ENCODE peak calls at places on chromosomes 2 and 18, in seven cellular contexts. N is cardiac fibroblast; M is epithelial cell of esophagus; V is A549; G is esophagus squamous epithelium; Y is PC-3; L is CD4-positive, CD25-positive, alpha-beta regulatory T cell. X is an unnamed sample.

GRCh38 chr18:3481696-3482210 is 31.8 kb downstream of the TGIF1 start:
- DNase-seq in L (peak; percentile 39), V (peak; percentile 28), G (no peak), N (peak; percentile 60), Y (peak; percentile 54), M (peak; percentile 45), X (peak; percentile 39)

GRCh38 chr2:52976132-52976949 is 791.3 kb upstream of the CHAC2 start:
- DNase-seq in N (peak; percentile 13), L (no peak), M (peak; percentile 45), G (no peak), Y (peak; percentile 72), V (peak; percentile 3), X (peak; percentile 32)

GRCh38 chr2:47493317-47493716 is 90.4 kb downstream of the MSH2 start:
- DNase-seq in M (no peak), Y (no peak), N (no peak), V (no peak), G (no peak), L (no peak), X (no peak)

GRCh38 chr2:229714080-229714735 is at the start of gene DNER:
- DNase-seq in N (no peak), V (peak; percentile 35), Y (peak; percentile 24), G (no peak), M (peak; percentile 30), L (peak; percentile 56), X (no peak)

GRCh38 chr2:9347411-9347853 is 75.9 kb downstream of the ITGB1BP1 start:
- DNase-seq in N (peak; percentile 81), G (no peak), V (no peak), M (no peak), Y (no peak), L (no peak), X (peak; percentile 78)

GRCh38 chr18:58861853-58862252 is 2.8 kb upstream of the ZNF532 start:
- DNase-seq in Y (peak; percentile 19), V (no peak), L (no peak), M (peak; percentile 4), N (no peak), G (no peak), X (no peak)

GRCh38 chr2:2234398-2234797 is 96.7 kb downstream of the MYT1L start:
- DNase-seq in M (no peak), N (no peak), L (no peak), G (no peak), V (no peak), Y (no peak), X (no peak)

GRCh38 chr2:207540431-207540830 is 10.7 kb downstream of the CREB1 start:
- DNase-seq in L (no peak), V (no peak), M (no peak), Y (no peak), G (no peak), N (no peak), X (no peak)

GRCh38 chr2:168246483-168247340 is 683 bp downstream of the STK39 start:
- DNase-seq in Y (peak; percentile 54), N (peak; percentile 69), M (peak; percentile 72), L (peak; percentile 87), V (peak; percentile 38), G (peak; percentile 15), X (peak; percentile 58)

GRCh38 chr18:74791501-74792188 is 194.0 kb downstream of the ZNF407 start:
- DNase-seq in N (no peak), Y (no peak), V (no peak), M (no peak), G (no peak), L (no peak), X (no peak)

GRCh38 chr2:33014268-33014667 is 67.5 kb downstream of the LTBP1 start:
- DNase-seq in Y (no peak), L (no peak), G (no peak), N (peak; percentile 23), V (no peak), M (peak; percentile 88), X (no peak)

GRCh38 chr18:42032447-42032846 is 77.4 kb downstream of the PIK3C3 start:
- DNase-seq in Y (no peak), M (no peak), V (no peak), N (no peak), L (no peak), G (no peak), X (no peak)

GRCh38 chr18:79712206-79712857 is 32.7 kb downstream of the CTDP1 start:
- DNase-seq in L (no peak), Y (no peak), V (no peak), G (no peak), N (no peak), M (no peak), X (no peak)

GRCh38 chr2:159111346-159111922 is 143.0 kb downstream of the TANC1 start:
- DNase-seq in Y (no peak), L (no peak), G (no peak), M (no peak), V (no peak), N (no peak), X (no peak)

GRCh38 chr2:296354-296753 is 8.5 kb upstream of the ALKAL2 start:
- DNase-seq in M (no peak), L (no peak), Y (no peak), G (no peak), N (no peak), V (no peak), X (no peak)

GRCh38 chr2:134216152-134216829 is 37.6 kb upstream of the MGAT5 start:
- DNase-seq in V (no peak), N (no peak), Y (peak; percentile 72), L (no peak), M (peak; percentile 92), G (no peak), X (no peak)

GRCh38 chr2:37586663-37587409 is 84.6 kb downstream of the CDC42EP3 start:
- DNase-seq in N (no peak), V (no peak), M (no peak), L (no peak), G (no peak), Y (peak; percentile 66), X (no peak)

GRCh38 chr2:18402-19271 is 27.7 kb downstream of the FAM110C start:
- DNase-seq in V (no peak), G (no peak), L (no peak), N (peak; percentile 4), M (peak; percentile 30), Y (no peak), X (no peak)

GRCh38 chr2:224650815-224651439 is 65.2 kb downstream of the CCDC195 start:
- DNase-seq in N (peak; percentile 73), L (peak; percentile 66), G (no peak), M (peak; percentile 68), Y (peak; percentile 77), V (peak; percentile 29), X (peak; percentile 64)

GRCh38 chr2:68837164-68837860 is 33.9 kb downstream of the BMP10 start:
- DNase-seq in L (peak; percentile 77), N (peak; percentile 57), M (peak; percentile 63), V (peak; percentile 66), Y (peak; percentile 65), G (no peak), X (peak; percentile 26)

GRCh38 chr18:26453370-26454030 is 94.9 kb downstream of the KCTD1 start:
- DNase-seq in L (no peak), G (no peak), N (no peak), V (no peak), M (no peak), Y (no peak), X (no peak)

GRCh38 chr2:55604027-55604565 is 13.3 kb downstream of the PPP4R3B start:
- DNase-seq in Y (no peak), N (peak; percentile 50), G (no peak), V (no peak), L (no peak), M (no peak), X (no peak)

GRCh38 chr2:58137221-58137620 is 90.6 kb downstream of the VRK2 start:
- DNase-seq in N (peak; percentile 81), V (no peak), M (peak; percentile 60), L (no peak), G (no peak), Y (peak; percentile 49), X (peak; percentile 82)

GRCh38 chr2:212052412-212053159 is 486.0 kb downstream of the ERBB4 start:
- DNase-seq in L (peak; percentile 0), N (peak; percentile 91), G (no peak), Y (peak; percentile 43), V (no peak), M (peak; percentile 32), X (peak; percentile 82)

GRCh38 chr2:26359886-26360473 is 13.4 kb upstream of the ADGRF3 start:
- DNase-seq in V (no peak), M (no peak), G (no peak), N (no peak), L (no peak), Y (no peak), X (no peak)

DNA sequence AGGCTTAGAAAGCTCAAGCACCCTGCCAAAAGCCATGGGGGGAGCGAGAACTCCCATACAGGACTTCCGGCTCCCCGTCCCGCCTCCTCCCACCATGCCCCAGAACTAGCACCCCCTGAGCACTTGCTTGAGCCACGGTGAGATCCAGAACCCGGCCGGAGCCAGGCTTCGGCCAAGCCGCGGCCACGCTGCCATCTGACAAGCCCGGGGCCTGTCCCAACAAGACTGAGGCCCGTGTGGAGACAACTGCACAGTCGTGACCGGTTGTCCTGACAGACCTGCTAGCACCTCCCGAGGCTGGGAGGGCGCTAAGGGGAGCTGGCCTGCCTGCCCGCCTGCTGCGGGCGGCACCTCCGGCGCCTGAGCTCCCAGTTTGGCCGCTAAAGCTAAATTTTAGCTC is 78.2 kb upstream of the ODC1 start:
- DNase-seq in Y (no peak), M (no peak), V (no peak), G (no peak), L (no peak), N (no peak), X (no peak)
- H3K4me3 ChIP-seq in Y (no peak overlapping the region), M (no peak overlapping the region), V (no peak overlapping the region), G (no peak overlapping the region), L (no peak overlapping the region), N (no peak overlapping the region), X (no peak overlapping the region)

DNA sequence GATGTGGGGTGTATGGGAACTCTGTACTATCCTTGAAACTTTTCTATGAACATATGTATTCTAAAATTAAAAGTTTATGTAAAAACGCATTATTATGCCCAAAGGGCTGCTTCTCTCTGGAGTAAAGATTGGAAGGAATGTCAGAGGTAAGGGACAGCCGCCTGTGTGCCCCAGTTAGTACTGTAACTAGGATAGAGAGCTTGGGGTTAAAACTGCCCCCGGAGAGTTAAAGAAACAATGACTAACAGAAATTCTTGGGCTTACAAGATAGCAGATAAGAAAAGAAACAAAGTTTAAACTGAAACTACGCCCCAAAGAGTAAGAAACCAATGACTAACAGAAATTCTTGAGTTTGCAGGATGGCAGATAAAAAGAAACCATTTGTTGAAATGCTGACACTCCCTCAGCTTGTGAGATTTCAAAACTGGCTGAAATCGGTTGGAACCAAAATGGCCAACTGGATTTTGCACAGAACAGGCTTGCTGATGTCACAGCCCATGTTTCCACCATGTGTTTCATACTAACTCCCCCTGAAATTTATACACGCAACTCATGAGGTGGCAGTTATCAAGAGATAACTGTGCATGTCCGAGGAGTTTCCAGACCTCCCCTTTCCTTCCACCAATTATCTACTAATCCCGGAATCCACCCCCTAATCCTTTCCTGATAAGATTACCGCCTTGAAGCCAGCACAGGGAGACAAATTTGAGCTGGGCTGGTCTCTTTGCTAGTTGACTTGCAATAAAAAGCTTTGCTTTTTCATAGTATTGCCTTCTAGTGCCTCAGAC is 8.7 kb upstream of the TXNDC2 start:
- DNase-seq in N (peak; percentile 92), V (peak; percentile 35), M (peak; percentile 57), Y (peak; percentile 13), L (peak; percentile 54), G (no peak), X (peak; percentile 89)
- H3K4me3 ChIP-seq in N (peak overlapping the region; percentile 15), V (peak overlapping the region; percentile 27), M (no peak overlapping the region), Y (no peak overlapping the region), L (no peak overlapping the region), G (no peak overlapping the region), X (peak overlapping the region; percentile 24)

GRCh38 chr2:106996136-106996769 is 110.3 kb upstream of the ST6GAL2 start:
- DNase-seq in G (no peak), V (no peak), M (no peak), L (no peak), Y (peak; percentile 44), N (no peak), X (no peak)
- H3K4me3 ChIP-seq in G (no peak overlapping the region), V (no peak overlapping the region), M (no peak overlapping the region), L (no peak overlapping the region), Y (no peak overlapping the region), N (no peak overlapping the region), X (no peak overlapping the region)

GRCh38 chr18:12076424-12077140 is 17.1 kb upstream of the ANKRD62 start:
- DNase-seq in M (peak; percentile 20), Y (peak; percentile 46), N (peak; percentile 14), V (peak; percentile 26), L (no peak), G (no peak), X (peak; percentile 14)
- H3K4me3 ChIP-seq in M (no peak overlapping the region), Y (peak overlapping the region; percentile 63), N (no peak overlapping the region), V (peak overlapping the region; percentile 37), L (no peak overlapping the region), G (no peak overlapping the region), X (no peak overlapping the region)